ENCODE peak calls at places on chromosomes 3 and 15, in five cellular contexts. V is WERI-Rb-1, S is fibroblast of lung, I is left ventricle myocardium inferior, Z is pancreas. L is an unnamed sample. For H3K27me3, the result is how much of the 10 kb centered on the place peaks cover.

GRCh38 chr3:72042397-72043211 is 257.7 kb upstream of the PROK2 start:
- DNase-seq in I (no peak), Z (no peak), V (no peak), S (peak), L (no peak)

GRCh38 chr3:187243933-187244564 is 46.8 kb downstream of the RTP1 start:
- DNase-seq in Z (no peak), V (no peak), I (no peak), S (peak), L (no peak)

GRCh38 chr3:194731496-194732073 is 45.9 kb downstream of the FAM43A start:
- DNase-seq in I (no peak), Z (no peak), V (no peak), S (no peak), L (no peak)

GRCh38 chr15:99845009-99845408 is 111.8 kb upstream of the LYSMD4 start:
- DNase-seq in V (no peak), I (no peak), Z (no peak), S (no peak), L (no peak)

GRCh38 chr3:128378631-128379347 is 87.9 kb downstream of the DNAJB8 start:
- DNase-seq in Z (no peak), I (peak), S (peak), V (no peak), L (no peak)

GRCh38 chr3:159732172-159733111 is 256.2 kb upstream of the IL12A start:
- DNase-seq in Z (no peak), I (no peak), V (no peak), S (peak), L (peak)

GRCh38 chr15:92071030-92071644 is 217.6 kb downstream of the SLCO3A1 start:
- DNase-seq in I (peak), Z (no peak), S (no peak), V (no peak), L (no peak)

GRCh38 chr15:26773917-26774316 is 1.1 kb upstream of the GABRB3 start:
- DNase-seq in Z (no peak), S (no peak), I (no peak), V (peak), L (no peak)

GRCh38 chr3:42451546-42452230 is 41.3 kb upstream of the LYZL4 start:
- DNase-seq in S (no peak), V (no peak), I (no peak), Z (no peak), L (no peak)

GRCh38 chr3:195537995-195538394 is 5.1 kb downstream of the PPP1R2 start:
- DNase-seq in S (no peak), Z (no peak), I (no peak), V (no peak), L (no peak)

GRCh38 chr3:97256060-97256459 is 441.7 kb downstream of the EPHA6 start:
- DNase-seq in V (no peak), Z (no peak), I (no peak), S (no peak), L (no peak)

GRCh38 chr3:189941679-189942078 is 179.0 kb downstream of the P3H2 start:
- DNase-seq in I (no peak), V (no peak), S (peak), Z (peak), L (no peak)

GRCh38 chr3:36446230-36446629 is 65.9 kb downstream of the STAC start:
- DNase-seq in V (no peak), S (no peak), I (no peak), Z (no peak), L (no peak)

GRCh38 chr3:60192297-60193114 is 1058.7 kb downstream of the FHIT start:
- DNase-seq in V (no peak), Z (no peak), S (no peak), I (no peak), L (no peak)

GRCh38 chr15:61702224-61703120 is 357.8 kb downstream of the VPS13C start:
- DNase-seq in V (no peak), I (no peak), Z (no peak), S (peak), L (no peak)

GRCh38 chr15:64224508-64224907 is 61.7 kb upstream of the PPIB start:
- DNase-seq in I (no peak), Z (no peak), S (peak), V (no peak), L (no peak)

GRCh38 chr3:30805695-30806094 is 88.8 kb downstream of the GADL1 start:
- DNase-seq in V (no peak), Z (no peak), S (no peak), I (no peak), L (no peak)

GRCh38 chr15:67945951-67946700 is 106.3 kb upstream of the RNU6-1 start:
- DNase-seq in V (no peak), Z (no peak), S (no peak), I (no peak), L (no peak)

GRCh38 chr3:155078959-155079794 is 942 bp upstream of the MME start:
- DNase-seq in V (no peak), S (peak), Z (no peak), I (no peak), L (no peak)

GRCh38 chr3:47431225-47431624 is 44.5 kb downstream of the SCAP start:
- DNase-seq in S (no peak), Z (no peak), V (no peak), I (no peak), L (no peak)

GRCh38 chr15:79208179-79208578 is 74.3 kb upstream of the ANKRD34C start:
- DNase-seq in S (no peak), I (no peak), V (no peak), Z (no peak), L (no peak)

GRCh38 chr15:79204886-79205285 is 77.6 kb upstream of the ANKRD34C start:
- DNase-seq in V (no peak), S (no peak), Z (no peak), I (no peak), L (no peak)

GRCh38 chr15:79209690-79210089 is 72.8 kb upstream of the ANKRD34C start:
- DNase-seq in V (no peak), S (no peak), Z (no peak), I (no peak), L (no peak)

GRCh38 chr15:79209116-79209515 is 73.4 kb upstream of the ANKRD34C start:
- DNase-seq in S (no peak), Z (no peak), V (no peak), I (no peak), L (no peak)

GRCh38 chr15:79206940-79207339 is 75.6 kb upstream of the ANKRD34C start:
- DNase-seq in S (no peak), I (no peak), Z (no peak), V (no peak), L (no peak)
- H3K27me3 ChIP-seq in S (under half), I (half or more), Z (under half), V (under half), L (half or more)

DNA sequence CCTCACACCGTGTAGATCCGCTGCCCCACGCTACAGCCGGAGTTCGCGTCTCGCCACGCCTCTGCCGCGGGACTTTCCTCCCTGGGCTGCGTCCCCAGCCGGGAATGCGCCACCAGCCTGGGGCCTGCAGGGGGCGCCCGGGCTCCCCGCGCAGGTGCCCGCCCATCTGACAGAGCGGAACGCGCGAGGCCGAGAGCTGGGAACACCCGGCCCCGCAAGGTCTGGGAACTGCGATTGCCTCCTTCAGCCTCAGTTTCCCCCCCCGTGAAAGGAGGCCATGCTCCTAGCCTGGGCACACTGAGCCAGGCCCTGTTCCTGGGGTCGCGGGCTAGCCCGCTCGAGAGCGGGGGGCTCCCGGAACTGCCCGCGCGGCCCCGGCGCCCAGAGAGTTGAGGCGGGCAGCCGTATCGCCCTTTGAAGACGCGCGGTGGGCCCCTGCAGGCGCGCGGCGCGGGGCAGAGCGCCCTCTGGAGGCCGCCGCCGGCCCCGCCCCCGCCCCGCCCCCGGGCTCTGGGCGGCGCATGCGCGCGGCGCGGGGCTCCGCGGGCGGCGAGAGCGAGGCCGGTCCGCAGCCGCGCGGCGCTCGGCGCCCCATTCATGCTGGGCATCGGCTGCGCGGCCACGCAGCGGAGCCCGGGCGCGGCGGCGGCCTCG is at the start of gene PLXNA1:
- DNase-seq in I (peak), Z (peak), S (peak), V (peak), L (peak)
- H3K27me3 ChIP-seq in I (under half), Z (under half), S (under half), V (under half), L (under half)

GRCh38 chr3:10534066-10534465 is 28.7 kb upstream of the ATP2B2 start:
- DNase-seq in S (no peak), Z (no peak), V (no peak), I (no peak), L (no peak)
- H3K27me3 ChIP-seq in S (under half), Z (under half), V (under half), I (under half), L (under half)

GRCh38 chr3:184564685-184565385 is 3.2 kb downstream of the EPHB3 start:
- DNase-seq in Z (no peak), I (no peak), V (no peak), S (no peak), L (no peak)
- H3K27me3 ChIP-seq in Z (under half), I (under half), V (under half), S (under half), L (under half)

DNA sequence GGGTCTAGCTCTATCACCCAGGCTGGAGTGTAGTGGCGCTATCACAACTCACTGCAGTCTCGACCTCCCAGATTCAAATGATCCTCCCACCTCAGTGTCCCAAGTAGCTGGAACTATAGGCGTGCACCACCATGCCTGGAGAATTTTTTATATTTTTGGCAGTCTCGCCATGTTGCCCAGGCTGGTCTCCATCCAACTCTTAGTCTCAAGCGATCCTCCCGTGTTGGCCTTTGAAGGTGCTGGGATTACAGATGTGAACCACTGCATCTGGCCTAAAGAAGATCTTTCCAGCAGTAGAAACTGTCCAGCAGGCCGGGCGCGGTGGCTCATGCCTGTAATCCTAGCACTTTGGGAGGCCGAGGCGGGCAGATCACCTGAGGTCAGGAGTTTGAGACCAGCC is 55.2 kb upstream of the NR2C2 start:
- DNase-seq in V (no peak), I (no peak), S (no peak), Z (no peak), L (no peak)
- H3K27me3 ChIP-seq in V (half or more), I (under half), S (under half), Z (under half), L (under half)

GRCh38 chr3:143998266-143998665 is 26.6 kb downstream of the DIPK2A start:
- DNase-seq in V (no peak), S (peak), I (no peak), Z (no peak), L (no peak)
- H3K27me3 ChIP-seq in V (under half), S (under half), I (under half), Z (under half), L (under half)